ENCODE peak calls at places on chromosomes 7 and 10, in nine cellular contexts. One of them, this sample, is unnamed.

GRCh38 chr10:100710151-100710871 is 35.1 kb upstream of the PAX2 start:
- DNase-seq in heart left ventricle: no peak
- DNase-seq in stomach: no peak
- DNase-seq in brain microvascular endothelial cell: no peak
- DNase-seq in thoracic aorta: no peak
- DNase-seq in kidney epithelial cell: no peak
- DNase-seq in fibroblast of lung: no peak
- DNase-seq in body of pancreas: peak; percentile 18
- DNase-seq in A549: peak; percentile 41
- DNase-seq in this sample: no peak

GRCh38 chr7:30476401-30477145 is 2.0 kb downstream of the NOD1 start:
- DNase-seq in thoracic aorta: no peak
- DNase-seq in body of pancreas: no peak
- DNase-seq in fibroblast of lung: no peak
- DNase-seq in heart left ventricle: no peak
- DNase-seq in A549: no peak
- DNase-seq in stomach: no peak
- DNase-seq in kidney epithelial cell: no peak
- DNase-seq in brain microvascular endothelial cell: no peak
- DNase-seq in this sample: no peak

GRCh38 chr7:155653773-155654172 is 9.3 kb downstream of the RBM33 start:
- DNase-seq in thoracic aorta: no peak
- DNase-seq in body of pancreas: no peak
- DNase-seq in A549: no peak
- DNase-seq in fibroblast of lung: peak; percentile 16
- DNase-seq in heart left ventricle: no peak
- DNase-seq in stomach: no peak
- DNase-seq in brain microvascular endothelial cell: no peak
- DNase-seq in kidney epithelial cell: no peak
- DNase-seq in this sample: peak; percentile 80

GRCh38 chr10:117684211-117684610 is 141.7 kb downstream of the EMX2 start:
- DNase-seq in brain microvascular endothelial cell: no peak
- DNase-seq in body of pancreas: no peak
- DNase-seq in fibroblast of lung: no peak
- DNase-seq in kidney epithelial cell: no peak
- DNase-seq in A549: no peak
- DNase-seq in heart left ventricle: no peak
- DNase-seq in stomach: no peak
- DNase-seq in thoracic aorta: no peak
- DNase-seq in this sample: no peak

GRCh38 chr10:7243873-7244272 is 167.0 kb downstream of the SFMBT2 start:
- DNase-seq in brain microvascular endothelial cell: no peak
- DNase-seq in kidney epithelial cell: no peak
- DNase-seq in body of pancreas: no peak
- DNase-seq in fibroblast of lung: no peak
- DNase-seq in heart left ventricle: no peak
- DNase-seq in A549: no peak
- DNase-seq in thoracic aorta: no peak
- DNase-seq in stomach: no peak
- DNase-seq in this sample: no peak

GRCh38 chr10:22911889-22912762 is 15.7 kb upstream of the ARMC3 start:
- DNase-seq in brain microvascular endothelial cell: peak; percentile 17
- DNase-seq in fibroblast of lung: peak; percentile 37
- DNase-seq in thoracic aorta: no peak
- DNase-seq in body of pancreas: peak; percentile 84
- DNase-seq in stomach: no peak
- DNase-seq in A549: no peak
- DNase-seq in kidney epithelial cell: no peak
- DNase-seq in heart left ventricle: no peak
- DNase-seq in this sample: peak; percentile 86

GRCh38 chr10:77393821-77394501 is 243.6 kb downstream of the KCNMA1 start:
- DNase-seq in body of pancreas: no peak
- DNase-seq in heart left ventricle: no peak
- DNase-seq in fibroblast of lung: no peak
- DNase-seq in stomach: no peak
- DNase-seq in brain microvascular endothelial cell: no peak
- DNase-seq in A549: no peak
- DNase-seq in thoracic aorta: no peak
- DNase-seq in kidney epithelial cell: no peak
- DNase-seq in this sample: no peak

GRCh38 chr7:47428052-47428779 is 153.7 kb downstream of the TNS3 start:
- DNase-seq in fibroblast of lung: no peak
- DNase-seq in stomach: no peak
- DNase-seq in brain microvascular endothelial cell: no peak
- DNase-seq in heart left ventricle: no peak
- DNase-seq in thoracic aorta: no peak
- DNase-seq in kidney epithelial cell: no peak
- DNase-seq in A549: no peak
- DNase-seq in body of pancreas: no peak
- DNase-seq in this sample: no peak

GRCh38 chr7:40329601-40330153 is 194.9 kb downstream of the SUGCT start:
- DNase-seq in kidney epithelial cell: no peak
- DNase-seq in A549: peak; percentile 53
- DNase-seq in fibroblast of lung: peak; percentile 57
- DNase-seq in heart left ventricle: no peak
- DNase-seq in stomach: no peak
- DNase-seq in thoracic aorta: no peak
- DNase-seq in brain microvascular endothelial cell: peak; percentile 16
- DNase-seq in body of pancreas: no peak
- DNase-seq in this sample: peak; percentile 75

GRCh38 chr7:101754432-101755159 is 62.8 kb upstream of the CUX1 start:
- DNase-seq in thoracic aorta: no peak
- DNase-seq in body of pancreas: peak; percentile 22
- DNase-seq in stomach: no peak
- DNase-seq in kidney epithelial cell: no peak
- DNase-seq in brain microvascular endothelial cell: peak; percentile 41
- DNase-seq in A549: peak; percentile 60
- DNase-seq in fibroblast of lung: peak; percentile 66
- DNase-seq in heart left ventricle: no peak
- DNase-seq in this sample: peak; percentile 65
- H3K4me3 ChIP-seq in thoracic aorta: peak overlapping the region; percentile 73
- H3K4me3 ChIP-seq in body of pancreas: peak overlapping the region; percentile 18
- H3K4me3 ChIP-seq in stomach: peak overlapping the region; percentile 36
- H3K4me3 ChIP-seq in kidney epithelial cell: peak overlapping the region; percentile 23
- H3K4me3 ChIP-seq in brain microvascular endothelial cell: peak overlapping the region; percentile 47
- H3K4me3 ChIP-seq in A549: peak overlapping the region; percentile 40
- H3K4me3 ChIP-seq in fibroblast of lung: peak overlapping the region; percentile 88
- H3K4me3 ChIP-seq in heart left ventricle: peak overlapping the region; percentile 31
- H3K4me3 ChIP-seq in this sample: peak overlapping the region; percentile 21

GRCh38 chr7:151459726-151460473 is 20.0 kb upstream of the CRYGN start:
- DNase-seq in brain microvascular endothelial cell: peak; percentile 76
- DNase-seq in body of pancreas: peak; percentile 81
- DNase-seq in stomach: peak; percentile 73
- DNase-seq in heart left ventricle: peak; percentile 78
- DNase-seq in A549: peak; percentile 61
- DNase-seq in fibroblast of lung: peak; percentile 85
- DNase-seq in thoracic aorta: peak; percentile 65
- DNase-seq in kidney epithelial cell: peak; percentile 73
- DNase-seq in this sample: peak; percentile 98
- TF ChIP-seq CTCF in brain microvascular endothelial cell: peak; percentile 64
- TF ChIP-seq CTCF in body of pancreas: no peak
- TF ChIP-seq CTCF in stomach: no peak
- TF ChIP-seq CTCF in heart left ventricle: peak; percentile 27
- TF ChIP-seq CTCF in A549: peak; percentile 36
- TF ChIP-seq CTCF in fibroblast of lung: peak; percentile 60
- TF ChIP-seq CTCF in thoracic aorta: peak; percentile 30
- TF ChIP-seq CTCF in kidney epithelial cell: peak; percentile 28
- TF ChIP-seq CTCF in this sample: peak; percentile 41

GRCh38 chr10:62373995-62374861 is at the start of gene ZNF365:
- DNase-seq in heart left ventricle: peak; percentile 62
- DNase-seq in body of pancreas: peak; percentile 26
- DNase-seq in stomach: no peak
- DNase-seq in A549: peak; percentile 37
- DNase-seq in kidney epithelial cell: no peak
- DNase-seq in fibroblast of lung: peak; percentile 72
- DNase-seq in brain microvascular endothelial cell: peak; percentile 18
- DNase-seq in thoracic aorta: no peak
- DNase-seq in this sample: peak; percentile 37
- H3K4me3 ChIP-seq in heart left ventricle: peak within 1 kb of the TSS; percentile 49
- H3K4me3 ChIP-seq in body of pancreas: peak within 1 kb of the TSS; percentile 14
- H3K4me3 ChIP-seq in stomach: peak within 1 kb of the TSS; percentile 47
- H3K4me3 ChIP-seq in A549: peak within 1 kb of the TSS; percentile 63
- H3K4me3 ChIP-seq in kidney epithelial cell: peak within 1 kb of the TSS; percentile 72
- H3K4me3 ChIP-seq in fibroblast of lung: peak within 1 kb of the TSS; percentile 54
- H3K4me3 ChIP-seq in brain microvascular endothelial cell: peak within 1 kb of the TSS; percentile 60
- H3K4me3 ChIP-seq in thoracic aorta: peak within 1 kb of the TSS; percentile 85
- H3K4me3 ChIP-seq in this sample: peak within 1 kb of the TSS; percentile 53

GRCh38 chr10:116120688-116121087 is 152.3 kb downstream of the GFRA1 start:
- DNase-seq in brain microvascular endothelial cell: no peak
- DNase-seq in A549: no peak
- DNase-seq in fibroblast of lung: no peak
- DNase-seq in thoracic aorta: no peak
- DNase-seq in kidney epithelial cell: no peak
- DNase-seq in heart left ventricle: no peak
- DNase-seq in body of pancreas: no peak
- DNase-seq in stomach: no peak
- DNase-seq in this sample: no peak
- TF ChIP-seq CTCF in brain microvascular endothelial cell: peak; percentile 55
- TF ChIP-seq CTCF in A549: no peak
- TF ChIP-seq CTCF in fibroblast of lung: peak; percentile 26
- TF ChIP-seq CTCF in thoracic aorta: no peak
- TF ChIP-seq CTCF in kidney epithelial cell: peak; percentile 38
- TF ChIP-seq CTCF in heart left ventricle: no peak
- TF ChIP-seq CTCF in body of pancreas: no peak
- TF ChIP-seq CTCF in stomach: no peak
- TF ChIP-seq CTCF in this sample: no peak

DNA sequence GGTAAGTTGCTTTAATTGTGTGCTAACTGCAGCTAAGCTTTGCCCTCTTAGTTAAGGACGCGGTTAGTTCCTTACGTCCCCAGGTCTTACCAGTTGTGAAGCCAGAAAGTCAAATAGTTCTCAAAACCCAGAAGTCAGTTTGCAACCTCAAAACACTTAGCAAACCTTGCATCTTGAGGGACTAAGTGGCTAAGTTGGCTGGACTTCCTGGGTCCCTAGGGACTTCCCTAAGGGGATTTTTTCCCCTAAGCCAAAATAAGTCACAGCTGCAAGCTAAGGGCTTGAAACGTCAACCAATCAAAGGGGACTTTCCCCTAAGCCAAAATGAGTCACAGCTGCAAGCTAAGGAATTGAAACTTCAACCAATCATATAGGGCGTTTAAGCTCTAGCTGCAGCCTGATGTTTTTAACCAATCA is 36.2 kb upstream of the HECW1 start:
- DNase-seq in fibroblast of lung: peak; percentile 10
- DNase-seq in thoracic aorta: no peak
- DNase-seq in kidney epithelial cell: no peak
- DNase-seq in heart left ventricle: no peak
- DNase-seq in stomach: no peak
- DNase-seq in body of pancreas: no peak
- DNase-seq in brain microvascular endothelial cell: peak; percentile 2
- DNase-seq in A549: no peak
- DNase-seq in this sample: no peak
- H3K4me3 ChIP-seq in fibroblast of lung: no peak overlapping the region
- H3K4me3 ChIP-seq in thoracic aorta: no peak overlapping the region
- H3K4me3 ChIP-seq in kidney epithelial cell: no peak overlapping the region
- H3K4me3 ChIP-seq in heart left ventricle: no peak overlapping the region
- H3K4me3 ChIP-seq in stomach: no peak overlapping the region
- H3K4me3 ChIP-seq in body of pancreas: no peak overlapping the region
- H3K4me3 ChIP-seq in brain microvascular endothelial cell: no peak overlapping the region
- H3K4me3 ChIP-seq in A549: no peak overlapping the region
- H3K4me3 ChIP-seq in this sample: no peak overlapping the region

DNA sequence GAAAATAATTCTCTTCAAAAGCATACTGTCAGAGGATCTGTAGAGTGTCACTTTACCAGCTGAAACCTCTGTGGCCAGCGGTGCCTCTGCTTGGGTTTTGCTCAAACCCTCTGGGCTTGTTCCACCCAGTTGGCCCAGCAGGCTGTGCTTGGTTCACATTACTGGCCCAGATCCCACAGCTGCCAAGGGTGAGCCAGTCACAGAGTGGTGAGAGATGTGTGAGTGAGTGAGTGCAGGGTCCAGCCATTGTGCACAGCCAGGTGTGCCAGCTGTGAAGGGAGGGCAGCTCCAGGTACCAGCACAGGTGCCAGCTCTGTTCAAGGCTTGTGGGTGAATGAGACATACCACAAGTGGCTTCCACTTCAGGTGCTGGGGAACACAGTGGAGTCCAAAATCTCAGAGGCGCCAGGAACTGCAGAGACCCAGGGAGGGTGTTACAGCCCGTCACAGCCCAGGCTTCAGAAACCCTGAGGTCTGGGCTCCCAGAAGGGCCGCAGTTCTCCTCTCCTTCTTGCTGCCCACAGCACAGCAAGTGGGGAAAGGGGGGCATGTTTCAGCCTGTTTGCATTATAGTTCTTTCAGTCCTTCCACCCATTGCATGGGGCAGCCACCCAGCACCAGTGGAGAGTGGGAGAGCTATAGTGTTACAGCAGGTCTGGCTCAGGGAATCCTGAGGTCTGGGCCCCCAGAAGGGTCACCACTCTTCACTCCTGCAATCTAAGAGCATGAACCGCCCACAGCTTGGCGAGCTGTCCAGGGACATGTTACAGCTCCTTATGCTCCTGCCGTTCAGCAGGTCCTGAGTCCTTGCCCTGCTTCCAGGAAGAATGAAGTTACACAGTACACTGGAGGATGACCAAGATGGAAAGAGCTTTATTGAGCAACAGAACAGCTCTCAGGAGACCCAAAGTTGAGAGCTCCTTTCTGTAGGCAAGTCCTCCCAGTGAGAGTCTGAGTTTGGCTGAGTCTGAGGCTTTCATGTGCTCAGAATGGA is 931.7 kb upstream of the SORCS1 start:
- DNase-seq in body of pancreas: no peak
- DNase-seq in stomach: no peak
- DNase-seq in kidney epithelial cell: no peak
- DNase-seq in heart left ventricle: peak; percentile 56
- DNase-seq in brain microvascular endothelial cell: no peak
- DNase-seq in thoracic aorta: no peak
- DNase-seq in fibroblast of lung: no peak
- DNase-seq in A549: no peak
- DNase-seq in this sample: no peak
- TF ChIP-seq CTCF in body of pancreas: no peak
- TF ChIP-seq CTCF in stomach: no peak
- TF ChIP-seq CTCF in kidney epithelial cell: no peak
- TF ChIP-seq CTCF in heart left ventricle: no peak
- TF ChIP-seq CTCF in brain microvascular endothelial cell: no peak
- TF ChIP-seq CTCF in thoracic aorta: no peak
- TF ChIP-seq CTCF in fibroblast of lung: no peak
- TF ChIP-seq CTCF in A549: no peak
- TF ChIP-seq CTCF in this sample: no peak

DNA sequence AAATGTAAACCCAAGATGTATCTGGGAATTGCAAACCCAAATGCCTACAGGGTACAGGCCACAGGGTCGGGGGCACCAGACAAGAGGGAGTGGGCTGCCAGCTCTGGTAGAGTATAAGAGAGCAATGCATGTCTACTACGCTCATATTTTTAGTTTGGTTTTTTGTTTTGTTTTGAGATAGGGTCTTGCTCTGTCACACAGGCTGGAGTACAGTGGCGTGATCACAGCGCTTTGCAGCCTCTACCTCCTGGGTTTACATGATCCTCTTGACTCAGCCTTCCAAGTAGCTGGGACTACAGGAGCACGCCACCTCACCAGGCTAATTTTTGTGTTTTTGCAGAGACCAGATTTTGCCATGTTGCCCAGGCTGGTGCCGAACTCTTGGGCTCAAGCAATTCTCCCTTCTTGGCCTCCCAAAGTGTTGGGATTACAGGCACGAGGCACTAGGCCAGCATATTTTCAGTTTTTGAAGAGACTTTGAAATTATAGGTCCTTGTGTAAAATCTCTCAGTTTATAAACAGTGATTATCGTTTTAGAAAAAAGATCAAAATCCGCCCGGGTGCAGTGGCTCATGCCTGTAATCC is 11.1 kb upstream of the IL15RA start:
- DNase-seq in heart left ventricle: no peak
- DNase-seq in stomach: no peak
- DNase-seq in body of pancreas: no peak
- DNase-seq in kidney epithelial cell: no peak
- DNase-seq in thoracic aorta: no peak
- DNase-seq in brain microvascular endothelial cell: no peak
- DNase-seq in fibroblast of lung: no peak
- DNase-seq in A549: no peak
- DNase-seq in this sample: no peak
- H3K4me3 ChIP-seq in heart left ventricle: no peak overlapping the region
- H3K4me3 ChIP-seq in stomach: no peak overlapping the region
- H3K4me3 ChIP-seq in body of pancreas: no peak overlapping the region
- H3K4me3 ChIP-seq in kidney epithelial cell: no peak overlapping the region
- H3K4me3 ChIP-seq in thoracic aorta: no peak overlapping the region
- H3K4me3 ChIP-seq in brain microvascular endothelial cell: no peak overlapping the region
- H3K4me3 ChIP-seq in fibroblast of lung: no peak overlapping the region
- H3K4me3 ChIP-seq in A549: no peak overlapping the region
- H3K4me3 ChIP-seq in this sample: no peak overlapping the region

This sample was measured in cardiac fibroblast.